ENCODE peak calls at places on chromosomes 2 and 18, in four cellular contexts. F is fibroblast of lung, Z is stomach, S is natural killer cell. P is an unnamed sample.
A peak's percentile ranks its signal among the peaks of the same experiment; 100 is the strongest.

GRCh38 chr18:2606335-2606734 is 35.0 kb downstream of the NDC80 start:
- DNase-seq in Z (no peak), F (peak; percentile 19), S (no peak), P (no peak)

GRCh38 chr2:113053666-113054435 is 1.2 kb upstream of the IL36B start:
- DNase-seq in Z (no peak), S (no peak), F (no peak), P (no peak)

GRCh38 chr2:69166812-69167468 is 154.0 kb downstream of the ANTXR1 start:
- DNase-seq in Z (no peak), S (no peak), F (no peak), P (no peak)

GRCh38 chr18:45951021-45951714 is 16.0 kb downstream of the EPG5 start:
- DNase-seq in S (no peak), F (peak; percentile 90), Z (no peak), P (peak; percentile 86)

GRCh38 chr18:62284637-62285036 is 40.5 kb upstream of the TNFRSF11A start:
- DNase-seq in Z (no peak), F (no peak), S (no peak), P (no peak)

GRCh38 chr18:32998921-32999320 is 226.1 kb upstream of the KLHL14 start:
- DNase-seq in F (no peak), Z (no peak), S (no peak), P (no peak)

GRCh38 chr2:148524519-148524919 is 120.0 kb upstream of the EPC2 start:
- DNase-seq in F (no peak), S (no peak), Z (no peak), P (no peak)

GRCh38 chr2:86174445-86174844 is 20.8 kb downstream of the IMMT start:
- DNase-seq in Z (no peak), F (no peak), S (no peak), P (no peak)

GRCh38 chr2:2950403-2950952 is 427.1 kb downstream of the EIPR1 start:
- DNase-seq in F (no peak), Z (no peak), S (no peak), P (no peak)

GRCh38 chr18:66995270-66995669 is 391.4 kb upstream of the CDH19 start:
- DNase-seq in F (no peak), S (no peak), Z (no peak), P (no peak)

GRCh38 chr2:208042041-208042440 is 16.7 kb upstream of the PLEKHM3 start:
- DNase-seq in Z (no peak), S (no peak), F (peak; percentile 56), P (no peak)

GRCh38 chr2:71531522-71532047 is 78.2 kb downstream of the DYSF start:
- DNase-seq in S (no peak), Z (no peak), F (peak; percentile 71), P (peak; percentile 58)

GRCh38 chr18:69127844-69128486 is 272.7 kb upstream of the DOK6 start:
- DNase-seq in Z (no peak), F (no peak), S (no peak), P (no peak)

GRCh38 chr2:39665811-39666488 is at the start of gene TMEM178A:
- DNase-seq in S (no peak), F (peak; percentile 22), Z (no peak), P (no peak)

GRCh38 chr2:148532049-148532428 is 112.5 kb upstream of the EPC2 start:
- DNase-seq in F (no peak), Z (no peak), S (no peak), P (no peak)

GRCh38 chr2:182368446-182368845 is 58.4 kb downstream of the PDE1A start:
- DNase-seq in F (peak; percentile 69), Z (no peak), S (no peak), P (peak; percentile 66)

GRCh38 chr2:12717191-12717987 is 653 bp downstream of the TRIB2 start:
- DNase-seq in S (peak; percentile 53), Z (peak; percentile 72), F (peak; percentile 64), P (peak; percentile 78)

GRCh38 chr2:27527182-27527581 is 30.5 kb downstream of the GCKR start:
- DNase-seq in S (no peak), Z (no peak), F (peak; percentile 11), P (peak; percentile 20)

GRCh38 chr2:235264512-235264911 is 229.3 kb upstream of the AGAP1 start:
- DNase-seq in S (no peak), F (no peak), Z (no peak), P (no peak)

GRCh38 chr2:53227535-53227934 is 540.1 kb upstream of the CHAC2 start:
- DNase-seq in F (no peak), Z (no peak), S (no peak), P (no peak)

GRCh38 chr2:173652311-173652710 is 297.6 kb downstream of the CDCA7 start:
- DNase-seq in Z (no peak), S (no peak), F (peak; percentile 98), P (peak; percentile 85)

GRCh38 chr2:233639860-233640259 is 3.6 kb downstream of the UGT1A10 start:
- DNase-seq in S (no peak), Z (no peak), F (no peak), P (no peak)

GRCh38 chr2:128286011-128286721 is 32.5 kb downstream of the HS6ST1 start:
- DNase-seq in F (no peak), Z (no peak), S (no peak), P (no peak)

GRCh38 chr2:196702641-196703040 is 63.1 kb downstream of the CCDC150 start:
- DNase-seq in S (no peak), F (peak; percentile 92), Z (no peak), P (peak; percentile 32)

GRCh38 chr2:191032588-191033429 is 18.8 kb upstream of the STAT1 start:
- DNase-seq in F (no peak), Z (no peak), S (no peak), P (no peak)

GRCh38 chr2:160419776-160420521 is 73.7 kb downstream of the RBMS1 start:
- DNase-seq in Z (no peak), F (peak; percentile 88), S (no peak), P (no peak)

GRCh38 chr2:163665817-163666216 is 70.0 kb downstream of the FIGN start:
- DNase-seq in Z (no peak), F (peak; percentile 27), S (no peak), P (peak; percentile 41)

GRCh38 chr2:46106690-46107089 is 190.5 kb upstream of the EPAS1 start:
- DNase-seq in S (no peak), Z (no peak), F (no peak), P (no peak)

GRCh38 chr2:176769499-176770350 is 442.9 kb upstream of the HNRNPA3 start:
- DNase-seq in F (no peak), Z (no peak), S (no peak), P (no peak)

GRCh38 chr2:26000561-26001211 is 18.4 kb upstream of the KIF3C start:
- DNase-seq in Z (peak; percentile 54), F (no peak), S (no peak), P (peak; percentile 49)

GRCh38 chr2:40095003-40095402 is 315.9 kb upstream of the THUMPD2 start:
- DNase-seq in F (peak; percentile 89), Z (no peak), S (no peak), P (peak; percentile 86)

GRCh38 chr2:37287966-37288365 is 36.7 kb downstream of the PRKD3 start:
- DNase-seq in S (no peak), Z (no peak), F (no peak), P (peak; percentile 47)

GRCh38 chr2:235765181-235765820 is 271.5 kb downstream of the AGAP1 start:
- DNase-seq in F (peak; percentile 90), S (no peak), Z (no peak), P (peak; percentile 76)

GRCh38 chr2:65265090-65266045 is 37.7 kb downstream of the ACTR2 start:
- DNase-seq in F (peak; percentile 81), Z (no peak), S (no peak), P (peak; percentile 75)

GRCh38 chr18:3455938-3456685 is 6.1 kb downstream of the TGIF1 start:
- DNase-seq in F (peak; percentile 81), Z (no peak), S (no peak), P (no peak)

GRCh38 chr2:191746809-191747208 is 68.9 kb downstream of the NABP1 start:
- DNase-seq in Z (no peak), F (peak; percentile 84), S (no peak), P (peak; percentile 17)

GRCh38 chr2:1887915-1888314 is 143.6 kb upstream of the PXDN start:
- DNase-seq in S (no peak), F (peak; percentile 1), Z (no peak), P (peak; percentile 39)

GRCh38 chr2:205996156-205996555 is 89.8 kb downstream of the INO80D start:
- DNase-seq in F (no peak), S (no peak), Z (no peak), P (no peak)

GRCh38 chr2:205994344-205994743 is 91.6 kb downstream of the INO80D start:
- DNase-seq in S (no peak), Z (no peak), F (no peak), P (no peak)

GRCh38 chr2:205990104-205990503 is 95.9 kb downstream of the INO80D start:
- DNase-seq in Z (no peak), F (no peak), S (no peak), P (no peak)

GRCh38 chr2:205998601-205999000 is 87.4 kb downstream of the INO80D start:
- DNase-seq in Z (no peak), S (no peak), F (peak; percentile 28), P (no peak)

DNA sequence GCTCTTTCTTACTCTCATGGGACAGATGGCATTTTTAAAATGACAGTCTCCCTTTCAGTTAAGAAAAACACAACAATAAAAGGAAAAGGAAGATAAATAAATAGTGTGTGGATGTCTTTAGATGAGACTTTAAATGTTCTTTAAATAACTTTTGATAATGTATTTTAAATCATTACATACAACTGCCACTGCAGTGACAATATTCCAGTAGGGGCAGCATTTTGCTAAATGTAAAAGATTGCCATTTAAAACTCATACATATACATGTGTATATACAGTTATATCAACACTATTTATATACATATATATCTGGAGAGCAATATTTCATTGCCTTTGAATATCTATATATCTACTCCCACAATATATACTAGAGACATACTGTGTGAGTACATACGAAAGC is 90.7 kb downstream of the INO80D start:
- DNase-seq in S (no peak), Z (no peak), F (no peak), P (no peak)
- TF ChIP-seq CTCF in S (no peak), Z (peak; percentile 13), F (no peak), P (no peak)

DNA sequence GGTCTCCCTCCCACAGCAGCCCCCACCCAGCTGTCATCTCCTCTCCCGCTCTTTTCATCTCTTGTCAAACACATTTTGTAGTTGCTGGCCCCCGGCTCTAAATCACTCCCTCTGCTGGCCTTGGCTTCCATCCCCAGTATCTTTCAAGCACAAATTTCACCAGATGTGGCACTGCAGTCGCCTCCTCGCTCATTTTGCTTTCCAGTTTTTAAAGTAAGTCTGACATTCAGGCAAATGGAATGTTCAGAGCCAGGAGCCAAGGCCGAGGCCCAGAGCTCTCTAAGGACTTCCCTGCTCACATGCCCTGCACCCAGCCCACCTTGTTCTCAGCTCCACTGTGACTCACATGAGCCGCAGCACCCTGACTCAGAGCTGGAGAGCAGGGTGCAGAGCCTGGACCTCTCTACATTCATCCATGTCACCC is 158.4 kb downstream of the GALNT14 start:
- DNase-seq in S (no peak), F (peak; percentile 49), Z (no peak), P (peak; percentile 84)
- TF ChIP-seq CTCF in S (no peak), F (peak; percentile 9), Z (no peak), P (peak; percentile 20)

GRCh38 chr2:237694423-237695194 is 67.2 kb downstream of the LRRFIP1 start:
- DNase-seq in F (no peak), S (no peak), Z (no peak), P (peak; percentile 38)
- TF ChIP-seq CTCF in F (no peak), S (no peak), Z (no peak), P (no peak)

GRCh38 chr2:219279151-219279915 is at the start of gene DNAJB2:
- DNase-seq in S (peak; percentile 98), F (peak; percentile 99), Z (peak; percentile 99), P (peak; percentile 97)
- TF ChIP-seq CTCF in S (no peak), F (no peak), Z (no peak), P (no peak)

GRCh38 chr2:240663791-240664190 is 18.9 kb downstream of the AQP12B start:
- DNase-seq in Z (no peak), S (no peak), F (no peak), P (no peak)
- TF ChIP-seq CTCF in Z (no peak), S (no peak), F (no peak), P (no peak)